ENCODE peak calls at places on chromosomes 2 and 18, in seven cellular contexts. U is WERI-Rb-1; B is CD8-positive, alpha-beta T cell; R is cardiac muscle cell; Y is tibial artery; G is HFF-Myc; E is sigmoid colon. J is an unnamed sample.

GRCh38 chr18:28559511-28559910 is 382.6 kb upstream of the CDH2 start:
- DNase-seq in U (no peak), B (no peak), R (no peak), Y (no peak), G (no peak), E (no peak), J (no peak)

GRCh38 chr2:197159681-197160211 is 150.8 kb downstream of the ANKRD44 start:
- DNase-seq in U (no peak), B (peak; percentile 25), R (no peak), Y (no peak), G (peak; percentile 52), E (no peak), J (peak; percentile 73)

GRCh38 chr2:217830807-217831206 is 172.0 kb downstream of the TNS1 start:
- DNase-seq in U (no peak), B (no peak), R (no peak), Y (no peak), G (no peak), E (no peak), J (no peak)

GRCh38 chr2:72204782-72205545 is 57.3 kb upstream of the CYP26B1 start:
- DNase-seq in U (no peak), B (no peak), R (no peak), Y (no peak), G (no peak), E (no peak), J (no peak)

GRCh38 chr2:229388746-229389145 is 117.7 kb upstream of the PID1 start:
- DNase-seq in U (no peak), B (no peak), R (no peak), Y (no peak), G (no peak), E (no peak), J (no peak)

GRCh38 chr2:187615364-187615763 is 61.1 kb upstream of the TFPI start:
- DNase-seq in U (no peak), B (no peak), R (no peak), Y (no peak), G (no peak), E (no peak), J (no peak)

GRCh38 chr2:232488097-232488711 is 570 bp upstream of the ECEL1 start:
- DNase-seq in U (no peak), B (no peak), R (no peak), Y (no peak), G (no peak), E (no peak), J (no peak)

GRCh38 chr2:147689510-147689909 is 155.3 kb upstream of the ACVR2A start:
- DNase-seq in U (no peak), B (no peak), R (no peak), Y (peak; percentile 28), G (no peak), E (no peak), J (no peak)

GRCh38 chr18:76188097-76188496 is 306.9 kb downstream of the ZNF516 start:
- DNase-seq in U (no peak), B (no peak), R (no peak), Y (no peak), G (no peak), E (no peak), J (no peak)

GRCh38 chr2:174635747-174636399 is 38.3 kb upstream of the WIPF1 start:
- DNase-seq in U (no peak), B (no peak), R (no peak), Y (no peak), G (no peak), E (no peak), J (no peak)

GRCh38 chr2:233446616-233447305 is 92.5 kb downstream of the DGKD start:
- DNase-seq in U (no peak), B (no peak), R (no peak), Y (no peak), G (no peak), E (no peak), J (no peak)

GRCh38 chr2:13481201-13481600 is 764.5 kb downstream of the TRIB2 start:
- DNase-seq in U (no peak), B (no peak), R (no peak), Y (no peak), G (no peak), E (no peak), J (no peak)

GRCh38 chr2:74560591-74560990 is 6.1 kb downstream of the DOK1 start:
- DNase-seq in U (no peak), B (no peak), R (no peak), Y (no peak), G (no peak), E (no peak), J (no peak)

GRCh38 chr18:34506198-34506597 is 203.9 kb upstream of the DTNA start:
- DNase-seq in U (no peak), B (no peak), R (no peak), Y (no peak), G (no peak), E (no peak), J (no peak)

GRCh38 chr2:234839285-234839684 is 112.5 kb upstream of the SH3BP4 start:
- DNase-seq in U (no peak), B (no peak), R (no peak), Y (no peak), G (no peak), E (no peak), J (no peak)

GRCh38 chr18:5630057-5630765 is 86.4 kb upstream of the EPB41L3 start:
- DNase-seq in U (peak; percentile 80), B (no peak), R (peak; percentile 96), Y (peak; percentile 72), G (no peak), E (peak; percentile 85), J (no peak)

GRCh38 chr2:164430166-164430783 is 191.0 kb downstream of the GRB14 start:
- DNase-seq in U (peak; percentile 60), B (no peak), R (peak; percentile 65), Y (peak; percentile 25), G (peak; percentile 10), E (no peak), J (no peak)

GRCh38 chr2:148794558-148794957 is 80.5 kb upstream of the KIF5C start:
- DNase-seq in U (no peak), B (no peak), R (no peak), Y (no peak), G (no peak), E (no peak), J (peak; percentile 60)

GRCh38 chr2:148802448-148803220 is 72.4 kb upstream of the KIF5C start:
- DNase-seq in U (no peak), B (no peak), R (no peak), Y (no peak), G (no peak), E (no peak), J (peak; percentile 46)

GRCh38 chr2:148796735-148797512 is 78.1 kb upstream of the KIF5C start:
- DNase-seq in U (no peak), B (no peak), R (no peak), Y (no peak), G (no peak), E (no peak), J (no peak)
- H3K4me3 ChIP-seq in U (no peak overlapping the region), B (no peak overlapping the region), R (no peak overlapping the region), Y (no peak overlapping the region), G (no peak overlapping the region), E (no peak overlapping the region), J (no peak overlapping the region)

GRCh38 chr2:157193461-157193860 is 64.0 kb upstream of the GALNT5 start:
- DNase-seq in U (no peak), B (no peak), R (no peak), Y (no peak), G (no peak), E (no peak), J (no peak)

GRCh38 chr2:157192445-157193423 is 64.8 kb upstream of the GALNT5 start:
- DNase-seq in U (no peak), B (no peak), R (no peak), Y (no peak), G (no peak), E (no peak), J (no peak)

GRCh38 chr2:157196956-157197355 is 60.5 kb upstream of the GALNT5 start:
- DNase-seq in U (no peak), B (no peak), R (peak; percentile 8), Y (no peak), G (no peak), E (no peak), J (no peak)

GRCh38 chr2:157194844-157195243 is 62.7 kb upstream of the GALNT5 start:
- DNase-seq in U (no peak), B (no peak), R (no peak), Y (no peak), G (no peak), E (no peak), J (no peak)

GRCh38 chr2:157194097-157194688 is 63.3 kb upstream of the GALNT5 start:
- DNase-seq in U (no peak), B (no peak), R (peak; percentile 60), Y (no peak), G (no peak), E (no peak), J (peak; percentile 13)
- TF ChIP-seq CTCF in U (peak; percentile 37), B (peak; percentile 55), R (peak; percentile 69), Y (peak; percentile 68), G (peak; percentile 57), E (peak; percentile 46), J (peak; percentile 78)

GRCh38 chr2:12120281-12121150 is 374.1 kb downstream of the LPIN1 start:
- DNase-seq in U (no peak), B (no peak), R (no peak), Y (no peak), G (peak; percentile 36), E (no peak), J (no peak)
- H3K4me3 ChIP-seq in U (no peak overlapping the region), B (no peak overlapping the region), R (no peak overlapping the region), Y (no peak overlapping the region), G (no peak overlapping the region), E (no peak overlapping the region), J (no peak overlapping the region)

GRCh38 chr2:170350929-170351826 is 173.2 kb downstream of the MYO3B start:
- DNase-seq in U (no peak), B (no peak), R (no peak), Y (no peak), G (no peak), E (no peak), J (no peak)
- TF ChIP-seq CTCF in U (no peak), B (no peak), R (no peak), Y (no peak), G (no peak), E (no peak), J (no peak)

DNA sequence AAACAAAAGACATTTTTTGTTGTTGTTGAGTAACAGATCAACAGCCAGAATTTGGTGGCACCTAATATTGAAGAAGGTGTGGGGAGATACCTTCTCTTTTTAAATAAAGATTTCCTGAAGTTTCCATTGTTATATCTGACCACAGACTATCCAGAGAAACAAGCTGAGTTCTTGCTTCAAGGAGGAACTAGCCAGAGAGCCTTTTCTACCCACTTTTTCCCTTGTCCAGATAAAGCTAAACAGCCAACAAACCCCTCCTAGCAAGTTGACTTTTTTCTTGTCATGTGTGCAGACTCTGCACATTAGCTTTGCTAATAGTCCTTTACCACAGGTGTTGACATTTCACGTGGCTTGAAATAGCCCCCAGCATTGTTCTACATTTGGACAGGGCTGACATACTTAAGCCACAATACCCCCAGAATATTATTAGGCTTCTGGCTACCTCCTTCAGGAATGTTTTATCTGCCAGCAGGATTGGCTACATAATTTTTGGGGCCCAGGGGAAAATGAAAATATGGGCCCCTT is 40.7 kb downstream of the PCBP1 start:
- DNase-seq in U (no peak), B (no peak), R (peak; percentile 23), Y (no peak), G (no peak), E (no peak), J (no peak)
- H3K4me3 ChIP-seq in U (no peak overlapping the region), B (no peak overlapping the region), R (no peak overlapping the region), Y (no peak overlapping the region), G (no peak overlapping the region), E (no peak overlapping the region), J (no peak overlapping the region)